ENCODE peak calls at places on chromosomes 1 and 21, in seven cellular contexts. K is HEK293T, Z is K562, V is H1, L is GM12878, E is HepG2, I is HCT116. R is an unnamed sample.

GRCh38 chr1:166910396-166910994 is 34.4 kb upstream of the TADA1 start:
- DNase-seq in K (peak; percentile 82), Z (peak; percentile 94), V (peak; percentile 38), L (peak; percentile 70), E (peak; percentile 80), I (peak; percentile 96), R (peak; percentile 71)

GRCh38 chr21:34243562-34243961 is 120.2 kb upstream of the KCNE2 start:
- DNase-seq in K (peak; percentile 40), Z (peak; percentile 36), V (no peak), L (no peak), E (peak; percentile 5), I (peak; percentile 19), R (peak; percentile 50)

GRCh38 chr21:46368533-46369285 is 44.8 kb downstream of the PCNT start:
- DNase-seq in K (no peak), Z (no peak), V (no peak), L (peak; percentile 65), E (no peak), I (no peak), R (no peak)

GRCh38 chr1:228037401-228038386 is 30.9 kb downstream of the WNT3A start:
- DNase-seq in K (peak; percentile 4), Z (peak; percentile 20), V (no peak), L (no peak), E (no peak), I (no peak), R (peak; percentile 51)

GRCh38 chr1:228000836-228001563 is 5.8 kb upstream of the WNT3A start:
- DNase-seq in K (no peak), Z (no peak), V (no peak), L (no peak), E (no peak), I (no peak), R (no peak)

GRCh38 chr1:3858231-3858981 is 1.1 kb downstream of the DFFB start:
- DNase-seq in K (peak; percentile 21), Z (peak; percentile 37), V (no peak), L (no peak), E (peak; percentile 22), I (no peak), R (no peak)

GRCh38 chr1:19344372-19344810 is 32.3 kb downstream of the SLC66A1 start:
- DNase-seq in K (peak; percentile 57), Z (peak; percentile 67), V (peak; percentile 31), L (no peak), E (peak; percentile 30), I (no peak), R (peak; percentile 81)

GRCh38 chr1:185069202-185069601 is 23.8 kb downstream of the RNF2 start:
- DNase-seq in K (no peak), Z (peak; percentile 32), V (no peak), L (no peak), E (peak; percentile 1), I (no peak), R (no peak)

GRCh38 chr21:28393279-28393678 is 599.4 kb downstream of the LTN1 start:
- DNase-seq in K (no peak), Z (no peak), V (no peak), L (no peak), E (no peak), I (no peak), R (no peak)

GRCh38 chr1:52585474-52585873 is 16.7 kb upstream of the GPX7 start:
- DNase-seq in K (no peak), Z (no peak), V (no peak), L (no peak), E (no peak), I (no peak), R (no peak)

GRCh38 chr1:151060241-151061011 is at the start of gene MLLT11:
- DNase-seq in K (peak; percentile 58), Z (peak; percentile 93), V (no peak), L (no peak), E (no peak), I (no peak), R (peak; percentile 79)

GRCh38 chr1:191022856-191023255 is 545.2 kb upstream of the BRINP3 start:
- DNase-seq in K (no peak), Z (no peak), V (no peak), L (no peak), E (no peak), I (no peak), R (no peak)

GRCh38 chr1:89723863-89724262 is 90.9 kb downstream of the LRRC8C start:
- DNase-seq in K (no peak), Z (no peak), V (no peak), L (no peak), E (no peak), I (no peak), R (no peak)

GRCh38 chr1:90558126-90558525 is 159.0 kb downstream of the BARHL2 start:
- DNase-seq in K (peak; percentile 16), Z (peak; percentile 31), V (no peak), L (no peak), E (no peak), I (no peak), R (no peak)

GRCh38 chr1:228084797-228085196 is 2.3 kb downstream of the ARF1 start:
- DNase-seq in K (no peak), Z (peak; percentile 46), V (no peak), L (no peak), E (no peak), I (no peak), R (no peak)

GRCh38 chr1:215007880-215008279 is 74.7 kb upstream of the KCNK2 start:
- DNase-seq in K (no peak), Z (no peak), V (no peak), L (no peak), E (no peak), I (no peak), R (no peak)

GRCh38 chr1:203076031-203076511 is 9.7 kb downstream of the MYOG start:
- DNase-seq in K (no peak), Z (peak; percentile 19), V (no peak), L (no peak), E (no peak), I (no peak), R (peak; percentile 26)

GRCh38 chr1:173573596-173573995 is 29.3 kb downstream of the SLC9C2 start:
- DNase-seq in K (no peak), Z (no peak), V (no peak), L (no peak), E (no peak), I (no peak), R (no peak)

GRCh38 chr1:84344286-84344685 is 42.8 kb downstream of the SAMD13 start:
- DNase-seq in K (no peak), Z (peak; percentile 30), V (no peak), L (no peak), E (no peak), I (no peak), R (no peak)

GRCh38 chr1:185420588-185421081 is 103.6 kb upstream of the IVNS1ABP start:
- DNase-seq in K (no peak), Z (no peak), V (no peak), L (no peak), E (no peak), I (no peak), R (no peak)

GRCh38 chr1:178307264-178307663 is 189.5 kb downstream of the CLEC20A start:
- DNase-seq in K (no peak), Z (no peak), V (no peak), L (no peak), E (no peak), I (no peak), R (no peak)

GRCh38 chr1:178308438-178308837 is 188.3 kb downstream of the CLEC20A start:
- DNase-seq in K (no peak), Z (no peak), V (no peak), L (no peak), E (no peak), I (peak; percentile 26), R (no peak)

GRCh38 chr1:178310685-178311105 is 186.1 kb downstream of the CLEC20A start:
- DNase-seq in K (peak; percentile 61), Z (peak; percentile 55), V (no peak), L (peak; percentile 20), E (peak; percentile 77), I (peak; percentile 64), R (no peak)

DNA sequence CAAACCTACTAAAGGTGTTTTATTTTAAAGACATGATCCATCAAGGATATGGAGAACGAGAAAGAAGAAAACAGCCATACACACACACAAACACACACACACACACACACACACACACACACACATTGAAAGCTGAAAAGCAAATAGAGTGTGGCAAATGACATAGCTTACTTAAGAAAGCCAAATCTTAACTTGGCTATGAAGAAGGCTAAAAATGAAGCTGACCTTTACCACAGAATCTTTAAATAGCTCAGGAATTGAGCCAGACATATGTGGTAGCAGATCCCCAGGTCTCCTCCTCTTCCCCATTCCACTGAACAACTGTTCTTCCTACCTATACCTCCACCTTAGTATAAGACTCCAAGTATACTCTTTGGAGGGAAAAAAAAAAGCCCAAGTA is 185.6 kb downstream of the CLEC20A start:
- DNase-seq in K (no peak), Z (no peak), V (no peak), L (no peak), E (no peak), I (no peak), R (no peak)
- TF ChIP-seq SP1 in K (no peak), Z (no peak), V (no peak), L (no peak), E (no peak), I (no peak), R (no peak)

GRCh38 chr1:94980909-94981252 is 54.0 kb upstream of the CNN3 start:
- DNase-seq in K (no peak), Z (no peak), V (no peak), L (no peak), E (peak; percentile 48), I (no peak), R (no peak)

GRCh38 chr1:94980049-94980908 is 53.4 kb upstream of the CNN3 start:
- DNase-seq in K (no peak), Z (no peak), V (no peak), L (no peak), E (no peak), I (no peak), R (no peak)

GRCh38 chr1:94981574-94981973 is 54.7 kb upstream of the CNN3 start:
- DNase-seq in K (no peak), Z (no peak), V (no peak), L (no peak), E (no peak), I (no peak), R (no peak)

GRCh38 chr1:94982403-94982802 is 55.5 kb upstream of the CNN3 start:
- DNase-seq in K (no peak), Z (no peak), V (no peak), L (no peak), E (no peak), I (no peak), R (no peak)

GRCh38 chr1:94983343-94983742 is 56.4 kb upstream of the CNN3 start:
- DNase-seq in K (no peak), Z (no peak), V (no peak), L (no peak), E (no peak), I (no peak), R (no peak)
- TF ChIP-seq SP1 in K (no peak), Z (no peak), V (no peak), L (no peak), E (no peak), I (no peak), R (no peak)

GRCh38 chr1:98119793-98120192 is 199.0 kb upstream of the DPYD start:
- DNase-seq in K (peak; percentile 31), Z (no peak), V (no peak), L (no peak), E (no peak), I (no peak), R (peak; percentile 12)
- TF ChIP-seq SP1 in K (no peak), Z (no peak), V (no peak), L (no peak), E (no peak), I (no peak), R (no peak)

GRCh38 chr1:31552489-31552888 is 23.8 kb upstream of the TINAGL1 start:
- DNase-seq in K (no peak), Z (no peak), V (no peak), L (no peak), E (no peak), I (no peak), R (no peak)
- TF ChIP-seq SP1 in K (no peak), Z (no peak), V (no peak), L (no peak), E (no peak), I (no peak), R (no peak)